ENCODE peak calls at places on chromosomes 6 and 20, in seven cellular contexts. T is adrenal gland, H is prostate gland, E is fibroblast of villous mesenchyme, L is tibial nerve, D is GM06990, F is AG04450. X is an unnamed sample.
A peak's percentile ranks its signal among the peaks of the same experiment; 100 is the strongest.

GRCh38 chr20:5844063-5844681 is 94.0 kb downstream of the SHLD1 start:
- DNase-seq in T (peak; percentile 34), H (no peak), E (peak; percentile 51), L (no peak), D (peak; percentile 62), F (no peak), X (no peak)

GRCh38 chr20:58555078-58555765 is 40.0 kb upstream of the APCDD1L start:
- DNase-seq in T (peak; percentile 56), H (no peak), E (peak; percentile 56), L (no peak), D (no peak), F (peak; percentile 43), X (peak; percentile 79)

GRCh38 chr6:118810420-118811027 is 83.4 kb upstream of the ASF1A start:
- DNase-seq in T (peak; percentile 13), H (no peak), E (no peak), L (no peak), D (peak; percentile 38), F (no peak), X (no peak)

GRCh38 chr6:17501982-17502704 is 98.0 kb upstream of the FAM8A1 start:
- DNase-seq in T (no peak), H (no peak), E (peak; percentile 77), L (no peak), D (no peak), F (no peak), X (no peak)

GRCh38 chr20:36404435-36404978 is 98.4 kb downstream of the DLGAP4 start:
- DNase-seq in T (no peak), H (no peak), E (no peak), L (no peak), D (no peak), F (no peak), X (no peak)

GRCh38 chr6:156852147-156852857 is 75.1 kb downstream of the ARID1B start:
- DNase-seq in T (no peak), H (no peak), E (no peak), L (no peak), D (peak; percentile 69), F (no peak), X (no peak)

GRCh38 chr6:87723727-87724078 is 21.7 kb upstream of the AKIRIN2 start:
- DNase-seq in T (no peak), H (no peak), E (no peak), L (no peak), D (no peak), F (no peak), X (no peak)

GRCh38 chr20:3783516-3784225 is 2.4 kb upstream of the SPEF1 start:
- DNase-seq in T (no peak), H (no peak), E (no peak), L (no peak), D (no peak), F (no peak), X (no peak)

GRCh38 chr6:149037026-149037734 is 280.3 kb upstream of the TAB2 start:
- DNase-seq in T (no peak), H (no peak), E (peak; percentile 58), L (no peak), D (no peak), F (peak; percentile 81), X (no peak)

GRCh38 chr6:169795196-169795595 is 43.8 kb downstream of the ERMARD start:
- DNase-seq in T (no peak), H (no peak), E (no peak), L (no peak), D (no peak), F (no peak), X (no peak)

GRCh38 chr6:3337521-3338350 is 79.0 kb downstream of the PSMG4 start:
- DNase-seq in T (peak; percentile 45), H (no peak), E (peak; percentile 16), L (no peak), D (no peak), F (no peak), X (peak; percentile 46)

GRCh38 chr6:37319856-37320255 is 33.9 kb upstream of the RNF8 start:
- DNase-seq in T (no peak), H (no peak), E (no peak), L (no peak), D (no peak), F (no peak), X (no peak)

GRCh38 chr20:25205277-25206062 is 10.0 kb downstream of the ENTPD6 start:
- DNase-seq in T (no peak), H (peak; percentile 68), E (no peak), L (no peak), D (no peak), F (no peak), X (no peak)

GRCh38 chr6:142821860-142822259 is 123.1 kb downstream of the HIVEP2 start:
- DNase-seq in T (peak; percentile 51), H (peak; percentile 32), E (no peak), L (no peak), D (no peak), F (no peak), X (no peak)
- H3K4me3 ChIP-seq in T (no peak overlapping the region), H (no peak overlapping the region), E (no peak overlapping the region), L (no peak overlapping the region), D (no peak overlapping the region), F (no peak overlapping the region), X (no peak overlapping the region)

DNA sequence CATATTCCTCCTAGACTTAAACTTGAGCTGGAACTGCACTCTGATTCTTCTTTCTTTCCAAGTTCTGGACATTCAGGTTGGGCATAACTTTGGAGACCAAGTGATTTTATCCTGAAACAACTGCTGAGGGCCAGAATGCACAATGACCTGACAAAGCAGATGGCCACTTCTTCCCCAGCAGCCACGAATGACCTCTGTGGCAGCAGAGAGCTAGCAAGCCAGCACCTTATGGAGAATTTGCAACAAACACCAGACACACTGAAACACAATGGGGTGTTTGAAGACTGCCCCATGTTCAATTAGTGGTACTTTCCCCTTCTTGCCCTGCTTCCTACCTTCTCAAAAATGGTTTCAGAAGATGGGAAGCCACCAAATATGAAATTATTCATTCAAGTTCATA is 4.2 kb upstream of the TENT5A start:
- DNase-seq in T (no peak), H (no peak), E (no peak), L (no peak), D (no peak), F (no peak), X (no peak)
- TF ChIP-seq CTCF in T (no peak), H (no peak), E (no peak), L (no peak), D (no peak), F (no peak), X (no peak)

DNA sequence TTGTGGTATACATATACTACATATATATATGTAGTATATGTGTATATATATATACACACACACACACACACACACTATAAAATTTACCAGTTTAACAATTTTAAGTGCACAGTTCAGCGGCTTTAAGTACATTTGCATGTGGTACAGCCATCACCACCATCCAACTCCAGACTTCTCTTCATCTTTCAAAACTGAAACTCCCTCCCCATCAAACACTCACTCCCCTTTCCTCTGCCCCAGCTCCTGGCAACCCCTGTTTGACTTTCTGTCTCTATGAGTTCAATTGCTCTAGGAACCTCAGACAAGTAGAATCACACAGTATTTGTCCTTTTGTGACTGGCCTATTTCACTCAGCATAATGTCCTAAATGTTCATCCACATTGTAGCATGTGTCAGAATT is 302.9 kb upstream of the FOXQ1 start:
- DNase-seq in T (no peak), H (no peak), E (no peak), L (no peak), D (no peak), F (no peak), X (no peak)
- H3K4me3 ChIP-seq in T (no peak overlapping the region), H (no peak overlapping the region), E (no peak overlapping the region), L (no peak overlapping the region), D (no peak overlapping the region), F (no peak overlapping the region), X (no peak overlapping the region)

GRCh38 chr6:29723666-29724588 is 693 bp downstream of the HLA-F start:
- DNase-seq in T (peak; percentile 53), H (peak; percentile 32), E (peak; percentile 14), L (peak; percentile 51), D (peak; percentile 72), F (no peak), X (no peak)

GRCh38 chr6:29722773-29723665 is at the start of gene HLA-F:
- DNase-seq in T (peak; percentile 94), H (peak; percentile 89), E (peak; percentile 88), L (peak; percentile 93), D (peak; percentile 79), F (no peak), X (peak; percentile 82)

GRCh38 chr6:29725981-29726380 is 2.7 kb downstream of the HLA-F start:
- DNase-seq in T (no peak), H (no peak), E (no peak), L (no peak), D (no peak), F (no peak), X (no peak)

GRCh38 chr6:29724937-29725869 is 2.0 kb downstream of the HLA-F start:
- DNase-seq in T (no peak), H (no peak), E (no peak), L (no peak), D (no peak), F (no peak), X (no peak)

GRCh38 chr6:29720863-29721262 is 2.4 kb upstream of the HLA-F start:
- DNase-seq in T (no peak), H (no peak), E (no peak), L (no peak), D (no peak), F (no peak), X (no peak)
- TF ChIP-seq CTCF in T (no peak), H (no peak), E (no peak), L (no peak), D (peak; percentile 45), F (no peak), X (no peak)

X was measured in fibroblast of pulmonary artery.